ENCODE peak calls at places on chromosomes 11 and 22, in nine cellular contexts. One of them, this sample, is unnamed.

GRCh38 chr11:73184953-73185671 is 33.0 kb upstream of the P2RY2 start:
- DNase-seq in GM03348: peak; percentile 83
- DNase-seq in CD4-positive, alpha-beta T cell: peak; percentile 10
- DNase-seq in activated naive CD4-positive, alpha-beta T cell: peak; percentile 18
- DNase-seq in SK-N-DZ: peak; percentile 67
- DNase-seq in ovary: no peak
- DNase-seq in AG10803: peak; percentile 53
- DNase-seq in stimulated activated CD4-positive, alpha-beta T cell treated with anti-CD3 and anti-CD28 coated beads, Interleukin-12 subunit alpha, Interleukin-12 subunit beta, amount 100 ng/mL, for 48 hours: peak; percentile 21
- DNase-seq in natural killer cell: peak; percentile 44
- DNase-seq in this sample: no peak

GRCh38 chr11:3022300-3022967 is 30.3 kb upstream of the NAP1L4 start:
- DNase-seq in ovary: no peak
- DNase-seq in activated naive CD4-positive, alpha-beta T cell: no peak
- DNase-seq in natural killer cell: no peak
- DNase-seq in GM03348: peak; percentile 55
- DNase-seq in SK-N-DZ: no peak
- DNase-seq in stimulated activated CD4-positive, alpha-beta T cell treated with anti-CD3 and anti-CD28 coated beads, Interleukin-12 subunit alpha, Interleukin-12 subunit beta, amount 100 ng/mL, for 48 hours: no peak
- DNase-seq in AG10803: peak; percentile 76
- DNase-seq in CD4-positive, alpha-beta T cell: no peak
- DNase-seq in this sample: no peak

GRCh38 chr11:120969993-120970392 is 53.9 kb upstream of the TBCEL start:
- DNase-seq in AG10803: no peak
- DNase-seq in SK-N-DZ: no peak
- DNase-seq in GM03348: no peak
- DNase-seq in stimulated activated CD4-positive, alpha-beta T cell treated with anti-CD3 and anti-CD28 coated beads, Interleukin-12 subunit alpha, Interleukin-12 subunit beta, amount 100 ng/mL, for 48 hours: no peak
- DNase-seq in natural killer cell: no peak
- DNase-seq in activated naive CD4-positive, alpha-beta T cell: no peak
- DNase-seq in ovary: no peak
- DNase-seq in CD4-positive, alpha-beta T cell: no peak
- DNase-seq in this sample: no peak

GRCh38 chr11:460331-461199 is 10.5 kb downstream of the PTDSS2 start:
- DNase-seq in CD4-positive, alpha-beta T cell: no peak
- DNase-seq in SK-N-DZ: no peak
- DNase-seq in AG10803: no peak
- DNase-seq in stimulated activated CD4-positive, alpha-beta T cell treated with anti-CD3 and anti-CD28 coated beads, Interleukin-12 subunit alpha, Interleukin-12 subunit beta, amount 100 ng/mL, for 48 hours: no peak
- DNase-seq in activated naive CD4-positive, alpha-beta T cell: no peak
- DNase-seq in ovary: no peak
- DNase-seq in natural killer cell: no peak
- DNase-seq in GM03348: no peak
- DNase-seq in this sample: no peak

GRCh38 chr11:86735462-86736302 is 63.3 kb upstream of the ME3 start:
- DNase-seq in activated naive CD4-positive, alpha-beta T cell: no peak
- DNase-seq in GM03348: peak; percentile 52
- DNase-seq in AG10803: peak; percentile 82
- DNase-seq in ovary: no peak
- DNase-seq in CD4-positive, alpha-beta T cell: no peak
- DNase-seq in SK-N-DZ: no peak
- DNase-seq in natural killer cell: no peak
- DNase-seq in stimulated activated CD4-positive, alpha-beta T cell treated with anti-CD3 and anti-CD28 coated beads, Interleukin-12 subunit alpha, Interleukin-12 subunit beta, amount 100 ng/mL, for 48 hours: no peak
- DNase-seq in this sample: no peak

GRCh38 chr22:17920145-17920605 is 104.2 kb downstream of the MICAL3 start:
- DNase-seq in ovary: peak; percentile 64
- DNase-seq in activated naive CD4-positive, alpha-beta T cell: no peak
- DNase-seq in GM03348: no peak
- DNase-seq in AG10803: no peak
- DNase-seq in CD4-positive, alpha-beta T cell: no peak
- DNase-seq in stimulated activated CD4-positive, alpha-beta T cell treated with anti-CD3 and anti-CD28 coated beads, Interleukin-12 subunit alpha, Interleukin-12 subunit beta, amount 100 ng/mL, for 48 hours: no peak
- DNase-seq in natural killer cell: no peak
- DNase-seq in SK-N-DZ: peak; percentile 38
- DNase-seq in this sample: no peak

GRCh38 chr22:48717883-48718817 is 1109.5 kb downstream of the BRD1 start:
- DNase-seq in AG10803: no peak
- DNase-seq in GM03348: no peak
- DNase-seq in activated naive CD4-positive, alpha-beta T cell: no peak
- DNase-seq in natural killer cell: no peak
- DNase-seq in stimulated activated CD4-positive, alpha-beta T cell treated with anti-CD3 and anti-CD28 coated beads, Interleukin-12 subunit alpha, Interleukin-12 subunit beta, amount 100 ng/mL, for 48 hours: no peak
- DNase-seq in CD4-positive, alpha-beta T cell: no peak
- DNase-seq in ovary: no peak
- DNase-seq in SK-N-DZ: no peak
- DNase-seq in this sample: no peak

GRCh38 chr11:2442554-2442953 is 1.8 kb downstream of the TRPM5 start:
- DNase-seq in GM03348: no peak
- DNase-seq in SK-N-DZ: no peak
- DNase-seq in CD4-positive, alpha-beta T cell: no peak
- DNase-seq in AG10803: no peak
- DNase-seq in natural killer cell: no peak
- DNase-seq in ovary: no peak
- DNase-seq in activated naive CD4-positive, alpha-beta T cell: no peak
- DNase-seq in stimulated activated CD4-positive, alpha-beta T cell treated with anti-CD3 and anti-CD28 coated beads, Interleukin-12 subunit alpha, Interleukin-12 subunit beta, amount 100 ng/mL, for 48 hours: no peak
- DNase-seq in this sample: no peak

GRCh38 chr22:21984793-21985192 is 2.2 kb upstream of the TOP3B start:
- DNase-seq in stimulated activated CD4-positive, alpha-beta T cell treated with anti-CD3 and anti-CD28 coated beads, Interleukin-12 subunit alpha, Interleukin-12 subunit beta, amount 100 ng/mL, for 48 hours: no peak
- DNase-seq in AG10803: no peak
- DNase-seq in SK-N-DZ: no peak
- DNase-seq in natural killer cell: no peak
- DNase-seq in ovary: no peak
- DNase-seq in CD4-positive, alpha-beta T cell: no peak
- DNase-seq in activated naive CD4-positive, alpha-beta T cell: no peak
- DNase-seq in GM03348: no peak
- DNase-seq in this sample: no peak

GRCh38 chr11:117552626-117553025 is 225.0 kb downstream of the CEP164 start:
- DNase-seq in GM03348: no peak
- DNase-seq in ovary: no peak
- DNase-seq in natural killer cell: no peak
- DNase-seq in activated naive CD4-positive, alpha-beta T cell: no peak
- DNase-seq in SK-N-DZ: no peak
- DNase-seq in stimulated activated CD4-positive, alpha-beta T cell treated with anti-CD3 and anti-CD28 coated beads, Interleukin-12 subunit alpha, Interleukin-12 subunit beta, amount 100 ng/mL, for 48 hours: no peak
- DNase-seq in AG10803: no peak
- DNase-seq in CD4-positive, alpha-beta T cell: no peak
- DNase-seq in this sample: no peak

GRCh38 chr11:27807594-27807993 is 107.3 kb upstream of the BDNF start:
- DNase-seq in ovary: no peak
- DNase-seq in AG10803: peak; percentile 72
- DNase-seq in GM03348: peak; percentile 17
- DNase-seq in natural killer cell: no peak
- DNase-seq in CD4-positive, alpha-beta T cell: no peak
- DNase-seq in SK-N-DZ: no peak
- DNase-seq in activated naive CD4-positive, alpha-beta T cell: no peak
- DNase-seq in stimulated activated CD4-positive, alpha-beta T cell treated with anti-CD3 and anti-CD28 coated beads, Interleukin-12 subunit alpha, Interleukin-12 subunit beta, amount 100 ng/mL, for 48 hours: no peak
- DNase-seq in this sample: no peak

GRCh38 chr11:63516109-63516508 is 10.2 kb downstream of the LGALS12 start:
- DNase-seq in natural killer cell: no peak
- DNase-seq in AG10803: no peak
- DNase-seq in activated naive CD4-positive, alpha-beta T cell: no peak
- DNase-seq in SK-N-DZ: no peak
- DNase-seq in ovary: no peak
- DNase-seq in stimulated activated CD4-positive, alpha-beta T cell treated with anti-CD3 and anti-CD28 coated beads, Interleukin-12 subunit alpha, Interleukin-12 subunit beta, amount 100 ng/mL, for 48 hours: no peak
- DNase-seq in GM03348: no peak
- DNase-seq in CD4-positive, alpha-beta T cell: no peak
- DNase-seq in this sample: no peak

GRCh38 chr11:117458275-117459120 is 130.8 kb downstream of the CEP164 start:
- DNase-seq in stimulated activated CD4-positive, alpha-beta T cell treated with anti-CD3 and anti-CD28 coated beads, Interleukin-12 subunit alpha, Interleukin-12 subunit beta, amount 100 ng/mL, for 48 hours: peak; percentile 18
- DNase-seq in natural killer cell: no peak
- DNase-seq in ovary: no peak
- DNase-seq in activated naive CD4-positive, alpha-beta T cell: no peak
- DNase-seq in AG10803: no peak
- DNase-seq in GM03348: no peak
- DNase-seq in CD4-positive, alpha-beta T cell: no peak
- DNase-seq in SK-N-DZ: no peak
- DNase-seq in this sample: no peak

GRCh38 chr11:78400701-78401100 is 16.9 kb downstream of the GAB2 start:
- DNase-seq in AG10803: no peak
- DNase-seq in CD4-positive, alpha-beta T cell: no peak
- DNase-seq in activated naive CD4-positive, alpha-beta T cell: no peak
- DNase-seq in stimulated activated CD4-positive, alpha-beta T cell treated with anti-CD3 and anti-CD28 coated beads, Interleukin-12 subunit alpha, Interleukin-12 subunit beta, amount 100 ng/mL, for 48 hours: no peak
- DNase-seq in GM03348: no peak
- DNase-seq in ovary: no peak
- DNase-seq in SK-N-DZ: no peak
- DNase-seq in natural killer cell: no peak
- DNase-seq in this sample: no peak

GRCh38 chr11:77340501-77340900 is 39.0 kb upstream of the GDPD4 start:
- DNase-seq in AG10803: peak; percentile 26
- DNase-seq in stimulated activated CD4-positive, alpha-beta T cell treated with anti-CD3 and anti-CD28 coated beads, Interleukin-12 subunit alpha, Interleukin-12 subunit beta, amount 100 ng/mL, for 48 hours: no peak
- DNase-seq in activated naive CD4-positive, alpha-beta T cell: no peak
- DNase-seq in CD4-positive, alpha-beta T cell: no peak
- DNase-seq in GM03348: no peak
- DNase-seq in natural killer cell: no peak
- DNase-seq in SK-N-DZ: no peak
- DNase-seq in ovary: no peak
- DNase-seq in this sample: no peak

GRCh38 chr11:128492461-128492860 is 94.9 kb downstream of the ETS1 start:
- DNase-seq in stimulated activated CD4-positive, alpha-beta T cell treated with anti-CD3 and anti-CD28 coated beads, Interleukin-12 subunit alpha, Interleukin-12 subunit beta, amount 100 ng/mL, for 48 hours: no peak
- DNase-seq in AG10803: peak; percentile 76
- DNase-seq in natural killer cell: no peak
- DNase-seq in ovary: no peak
- DNase-seq in GM03348: peak; percentile 54
- DNase-seq in SK-N-DZ: no peak
- DNase-seq in CD4-positive, alpha-beta T cell: no peak
- DNase-seq in activated naive CD4-positive, alpha-beta T cell: no peak
- DNase-seq in this sample: no peak

GRCh38 chr22:33829549-33830280 is 90.6 kb downstream of the LARGE1 start:
- DNase-seq in ovary: no peak
- DNase-seq in stimulated activated CD4-positive, alpha-beta T cell treated with anti-CD3 and anti-CD28 coated beads, Interleukin-12 subunit alpha, Interleukin-12 subunit beta, amount 100 ng/mL, for 48 hours: no peak
- DNase-seq in AG10803: no peak
- DNase-seq in CD4-positive, alpha-beta T cell: no peak
- DNase-seq in activated naive CD4-positive, alpha-beta T cell: no peak
- DNase-seq in natural killer cell: no peak
- DNase-seq in SK-N-DZ: peak; percentile 95
- DNase-seq in GM03348: no peak
- DNase-seq in this sample: no peak

GRCh38 chr22:37918149-37918548 is 12.1 kb downstream of the MICALL1 start:
- DNase-seq in stimulated activated CD4-positive, alpha-beta T cell treated with anti-CD3 and anti-CD28 coated beads, Interleukin-12 subunit alpha, Interleukin-12 subunit beta, amount 100 ng/mL, for 48 hours: no peak
- DNase-seq in ovary: no peak
- DNase-seq in activated naive CD4-positive, alpha-beta T cell: no peak
- DNase-seq in natural killer cell: no peak
- DNase-seq in AG10803: no peak
- DNase-seq in CD4-positive, alpha-beta T cell: no peak
- DNase-seq in SK-N-DZ: no peak
- DNase-seq in GM03348: no peak
- DNase-seq in this sample: no peak

GRCh38 chr22:50311606-50312351 is 4.3 kb upstream of the PLXNB2 start:
- DNase-seq in CD4-positive, alpha-beta T cell: no peak
- DNase-seq in SK-N-DZ: no peak
- DNase-seq in ovary: peak; percentile 27
- DNase-seq in GM03348: no peak
- DNase-seq in natural killer cell: no peak
- DNase-seq in AG10803: no peak
- DNase-seq in activated naive CD4-positive, alpha-beta T cell: no peak
- DNase-seq in stimulated activated CD4-positive, alpha-beta T cell treated with anti-CD3 and anti-CD28 coated beads, Interleukin-12 subunit alpha, Interleukin-12 subunit beta, amount 100 ng/mL, for 48 hours: no peak
- DNase-seq in this sample: no peak

GRCh38 chr11:36465449-36466163 is 44.5 kb downstream of the TRAF6 start:
- DNase-seq in GM03348: no peak
- DNase-seq in stimulated activated CD4-positive, alpha-beta T cell treated with anti-CD3 and anti-CD28 coated beads, Interleukin-12 subunit alpha, Interleukin-12 subunit beta, amount 100 ng/mL, for 48 hours: no peak
- DNase-seq in AG10803: peak; percentile 15
- DNase-seq in activated naive CD4-positive, alpha-beta T cell: no peak
- DNase-seq in ovary: no peak
- DNase-seq in CD4-positive, alpha-beta T cell: no peak
- DNase-seq in natural killer cell: no peak
- DNase-seq in SK-N-DZ: no peak
- DNase-seq in this sample: no peak

GRCh38 chr22:24994070-24994763 is 41.7 kb downstream of the KIAA1671 start:
- DNase-seq in activated naive CD4-positive, alpha-beta T cell: no peak
- DNase-seq in stimulated activated CD4-positive, alpha-beta T cell treated with anti-CD3 and anti-CD28 coated beads, Interleukin-12 subunit alpha, Interleukin-12 subunit beta, amount 100 ng/mL, for 48 hours: peak; percentile 44
- DNase-seq in natural killer cell: no peak
- DNase-seq in CD4-positive, alpha-beta T cell: no peak
- DNase-seq in SK-N-DZ: no peak
- DNase-seq in AG10803: peak; percentile 46
- DNase-seq in ovary: no peak
- DNase-seq in GM03348: peak; percentile 60
- DNase-seq in this sample: no peak

GRCh38 chr11:124170801-124171586 is 12.2 kb upstream of the OR10D3 start:
- DNase-seq in GM03348: no peak
- DNase-seq in ovary: no peak
- DNase-seq in natural killer cell: no peak
- DNase-seq in SK-N-DZ: no peak
- DNase-seq in AG10803: no peak
- DNase-seq in activated naive CD4-positive, alpha-beta T cell: no peak
- DNase-seq in stimulated activated CD4-positive, alpha-beta T cell treated with anti-CD3 and anti-CD28 coated beads, Interleukin-12 subunit alpha, Interleukin-12 subunit beta, amount 100 ng/mL, for 48 hours: no peak
- DNase-seq in CD4-positive, alpha-beta T cell: no peak
- DNase-seq in this sample: no peak

GRCh38 chr22:35314161-35314942 is 14.7 kb downstream of the TOM1 start:
- DNase-seq in stimulated activated CD4-positive, alpha-beta T cell treated with anti-CD3 and anti-CD28 coated beads, Interleukin-12 subunit alpha, Interleukin-12 subunit beta, amount 100 ng/mL, for 48 hours: no peak
- DNase-seq in ovary: peak; percentile 13
- DNase-seq in SK-N-DZ: no peak
- DNase-seq in natural killer cell: no peak
- DNase-seq in AG10803: no peak
- DNase-seq in activated naive CD4-positive, alpha-beta T cell: no peak
- DNase-seq in CD4-positive, alpha-beta T cell: no peak
- DNase-seq in GM03348: no peak
- DNase-seq in this sample: no peak

GRCh38 chr11:73323464-73323863 is 15.4 kb downstream of the ARHGEF17 start:
- DNase-seq in ovary: peak; percentile 93
- DNase-seq in activated naive CD4-positive, alpha-beta T cell: no peak
- DNase-seq in stimulated activated CD4-positive, alpha-beta T cell treated with anti-CD3 and anti-CD28 coated beads, Interleukin-12 subunit alpha, Interleukin-12 subunit beta, amount 100 ng/mL, for 48 hours: no peak
- DNase-seq in natural killer cell: no peak
- DNase-seq in AG10803: peak; percentile 79
- DNase-seq in CD4-positive, alpha-beta T cell: no peak
- DNase-seq in SK-N-DZ: no peak
- DNase-seq in GM03348: peak; percentile 93
- DNase-seq in this sample: no peak

GRCh38 chr22:29305836-29306174 is 645 bp upstream of the GAS2L1 start:
- DNase-seq in activated naive CD4-positive, alpha-beta T cell: no peak
- DNase-seq in AG10803: no peak
- DNase-seq in natural killer cell: no peak
- DNase-seq in stimulated activated CD4-positive, alpha-beta T cell treated with anti-CD3 and anti-CD28 coated beads, Interleukin-12 subunit alpha, Interleukin-12 subunit beta, amount 100 ng/mL, for 48 hours: no peak
- DNase-seq in ovary: no peak
- DNase-seq in SK-N-DZ: no peak
- DNase-seq in GM03348: no peak
- DNase-seq in CD4-positive, alpha-beta T cell: no peak
- DNase-seq in this sample: no peak

GRCh38 chr11:9280655-9281301 is 15.6 kb upstream of the DENND5A start:
- DNase-seq in stimulated activated CD4-positive, alpha-beta T cell treated with anti-CD3 and anti-CD28 coated beads, Interleukin-12 subunit alpha, Interleukin-12 subunit beta, amount 100 ng/mL, for 48 hours: peak; percentile 44
- DNase-seq in CD4-positive, alpha-beta T cell: peak; percentile 37
- DNase-seq in natural killer cell: no peak
- DNase-seq in GM03348: no peak
- DNase-seq in SK-N-DZ: no peak
- DNase-seq in activated naive CD4-positive, alpha-beta T cell: peak; percentile 37
- DNase-seq in AG10803: peak; percentile 58
- DNase-seq in ovary: no peak
- DNase-seq in this sample: no peak

GRCh38 chr22:45703758-45704157 is 32.1 kb downstream of the ATXN10 start:
- DNase-seq in ovary: no peak
- DNase-seq in activated naive CD4-positive, alpha-beta T cell: no peak
- DNase-seq in natural killer cell: no peak
- DNase-seq in AG10803: no peak
- DNase-seq in CD4-positive, alpha-beta T cell: no peak
- DNase-seq in stimulated activated CD4-positive, alpha-beta T cell treated with anti-CD3 and anti-CD28 coated beads, Interleukin-12 subunit alpha, Interleukin-12 subunit beta, amount 100 ng/mL, for 48 hours: no peak
- DNase-seq in GM03348: no peak
- DNase-seq in SK-N-DZ: no peak
- DNase-seq in this sample: no peak

GRCh38 chr11:62472063-62472884 is 53.4 kb downstream of the SCGB1A1 start:
- DNase-seq in stimulated activated CD4-positive, alpha-beta T cell treated with anti-CD3 and anti-CD28 coated beads, Interleukin-12 subunit alpha, Interleukin-12 subunit beta, amount 100 ng/mL, for 48 hours: no peak
- DNase-seq in GM03348: peak; percentile 70
- DNase-seq in CD4-positive, alpha-beta T cell: no peak
- DNase-seq in ovary: peak; percentile 40
- DNase-seq in natural killer cell: no peak
- DNase-seq in AG10803: peak; percentile 42
- DNase-seq in SK-N-DZ: peak; percentile 90
- DNase-seq in activated naive CD4-positive, alpha-beta T cell: no peak
- DNase-seq in this sample: no peak

GRCh38 chr11:106087815-106088435 is 10.5 kb downstream of the AASDHPPT start:
- DNase-seq in SK-N-DZ: peak; percentile 7
- DNase-seq in CD4-positive, alpha-beta T cell: no peak
- DNase-seq in natural killer cell: peak; percentile 33
- DNase-seq in activated naive CD4-positive, alpha-beta T cell: peak; percentile 4
- DNase-seq in GM03348: no peak
- DNase-seq in stimulated activated CD4-positive, alpha-beta T cell treated with anti-CD3 and anti-CD28 coated beads, Interleukin-12 subunit alpha, Interleukin-12 subunit beta, amount 100 ng/mL, for 48 hours: peak; percentile 14
- DNase-seq in ovary: peak; percentile 44
- DNase-seq in AG10803: peak; percentile 54
- DNase-seq in this sample: no peak

GRCh38 chr11:17280494-17281127 is 4.1 kb downstream of the NUCB2 start:
- DNase-seq in ovary: no peak
- DNase-seq in AG10803: peak; percentile 50
- DNase-seq in CD4-positive, alpha-beta T cell: no peak
- DNase-seq in natural killer cell: no peak
- DNase-seq in SK-N-DZ: no peak
- DNase-seq in GM03348: no peak
- DNase-seq in stimulated activated CD4-positive, alpha-beta T cell treated with anti-CD3 and anti-CD28 coated beads, Interleukin-12 subunit alpha, Interleukin-12 subunit beta, amount 100 ng/mL, for 48 hours: no peak
- DNase-seq in activated naive CD4-positive, alpha-beta T cell: no peak
- DNase-seq in this sample: no peak

GRCh38 chr11:64743591-64744543 is at the start of gene RASGRP2:
- DNase-seq in activated naive CD4-positive, alpha-beta T cell: peak; percentile 87
- DNase-seq in AG10803: no peak
- DNase-seq in CD4-positive, alpha-beta T cell: peak; percentile 83
- DNase-seq in ovary: peak; percentile 72
- DNase-seq in SK-N-DZ: no peak
- DNase-seq in GM03348: peak; percentile 51
- DNase-seq in stimulated activated CD4-positive, alpha-beta T cell treated with anti-CD3 and anti-CD28 coated beads, Interleukin-12 subunit alpha, Interleukin-12 subunit beta, amount 100 ng/mL, for 48 hours: peak; percentile 48
- DNase-seq in natural killer cell: peak; percentile 92
- DNase-seq in this sample: no peak

This sample was measured in cortex of kidney.